ENCODE peak calls at places on chromosomes 4 and X, in six cellular contexts. B is IMR-90, Q is H9, F is mesendoderm, Z is neuronal stem cell, M is H1. X is an unnamed sample.

GRCh38 chrX:47483310-47484268 is 567 bp upstream of the ZNF41 start:
- DNase-seq in B (peak), Q (no peak), F (no peak), M (no peak), Z (no peak), X (peak)

GRCh38 chrX:18755651-18756050 is 48.2 kb downstream of the PPEF1 start:
- DNase-seq in B (no peak), F (no peak), Z (no peak), Q (no peak), M (no peak), X (no peak)

GRCh38 chr4:173237152-173237551 is 68.5 kb downstream of the GALNT7 start:
- DNase-seq in Q (no peak), M (no peak), Z (no peak), B (no peak), F (no peak), X (no peak)

GRCh38 chr4:11416071-11416766 is 12.5 kb downstream of the HS3ST1 start:
- DNase-seq in Z (no peak), F (no peak), M (no peak), B (no peak), Q (no peak), X (no peak)

GRCh38 chr4:151614532-151614931 is 146.3 kb downstream of the GATB start:
- DNase-seq in F (no peak), Q (no peak), M (no peak), B (no peak), Z (no peak), X (no peak)

GRCh38 chrX:45711231-45711630 is 510.6 kb upstream of the DIPK2B start:
- DNase-seq in M (no peak), B (peak), F (no peak), Z (no peak), Q (no peak), X (peak)

GRCh38 chr4:8377103-8378075 is 63.1 kb downstream of the ACOX3 start:
- DNase-seq in Z (no peak), F (no peak), B (no peak), M (no peak), Q (no peak), X (no peak)

GRCh38 chrX:130100180-130100579 is 10.1 kb downstream of the ELF4 start:
- DNase-seq in B (no peak), M (no peak), F (no peak), Z (no peak), Q (no peak), X (no peak)

GRCh38 chr4:10013722-10014121 is 7.6 kb downstream of the SLC2A9 start:
- DNase-seq in F (peak), Z (no peak), Q (peak), M (peak), B (no peak), X (no peak)

GRCh38 chrX:72282302-72282701 is 5.3 kb upstream of the RPS4X start:
- DNase-seq in F (no peak), M (no peak), B (no peak), Z (no peak), Q (no peak), X (no peak)

GRCh38 chrX:27918799-27919198 is 62.5 kb downstream of the DCAF8L1 start:
- DNase-seq in Z (no peak), B (peak), M (no peak), F (peak), Q (no peak), X (peak)

GRCh38 chr4:19381068-19381467 is 870.6 kb upstream of the SLIT2 start:
- DNase-seq in B (peak), Q (no peak), Z (no peak), M (no peak), F (no peak), X (peak)

GRCh38 chr4:15149234-15149841 is 147.1 kb downstream of the CPEB2 start:
- DNase-seq in Q (no peak), M (no peak), B (peak), F (no peak), Z (no peak), X (no peak)

GRCh38 chrX:115147220-115147619 is 42.0 kb upstream of the RBMXL3 start:
- DNase-seq in M (no peak), Z (no peak), B (peak), Q (no peak), F (peak), X (peak)

GRCh38 chr4:101200561-101200960 is 146.8 kb downstream of the PPP3CA start:
- DNase-seq in Z (no peak), M (no peak), B (peak), F (no peak), Q (no peak), X (peak)

GRCh38 chr4:66930216-66930615 is 615.1 kb downstream of the CENPC start:
- DNase-seq in B (no peak), Z (no peak), F (no peak), Q (no peak), M (no peak), X (no peak)

GRCh38 chr4:65552071-65552470 is 118.2 kb downstream of the EPHA5 start:
- DNase-seq in Q (no peak), Z (no peak), B (no peak), F (no peak), M (no peak), X (no peak)

GRCh38 chr4:41044165-41044564 is 170.2 kb downstream of the APBB2 start:
- DNase-seq in Z (no peak), Q (no peak), B (no peak), F (no peak), M (no peak), X (no peak)

GRCh38 chr4:156294577-156294976 is 340.9 kb upstream of the CTSO start:
- DNase-seq in Z (peak), M (no peak), B (peak), F (peak), Q (peak), X (peak)

GRCh38 chr4:3712936-3713335 is 53.2 kb upstream of the ADRA2C start:
- DNase-seq in M (no peak), B (no peak), F (no peak), Q (no peak), Z (no peak), X (no peak)

GRCh38 chrX:39811391-39811790 is 286.4 kb downstream of the BCOR start:
- DNase-seq in F (peak), Z (peak), B (no peak), Q (no peak), M (no peak), X (peak)

GRCh38 chrX:39174761-39175417 is 373.6 kb downstream of the MID1IP1 start:
- DNase-seq in Z (no peak), B (no peak), Q (no peak), M (no peak), F (no peak), X (no peak)

GRCh38 chr4:101067383-101067782 is 279.9 kb downstream of the PPP3CA start:
- DNase-seq in Q (no peak), Z (no peak), B (no peak), F (no peak), M (no peak), X (no peak)

GRCh38 chrX:31445542-31445941 is 373.7 kb upstream of the FTHL17 start:
- DNase-seq in F (no peak), Z (no peak), M (no peak), B (no peak), Q (no peak), X (no peak)

DNA sequence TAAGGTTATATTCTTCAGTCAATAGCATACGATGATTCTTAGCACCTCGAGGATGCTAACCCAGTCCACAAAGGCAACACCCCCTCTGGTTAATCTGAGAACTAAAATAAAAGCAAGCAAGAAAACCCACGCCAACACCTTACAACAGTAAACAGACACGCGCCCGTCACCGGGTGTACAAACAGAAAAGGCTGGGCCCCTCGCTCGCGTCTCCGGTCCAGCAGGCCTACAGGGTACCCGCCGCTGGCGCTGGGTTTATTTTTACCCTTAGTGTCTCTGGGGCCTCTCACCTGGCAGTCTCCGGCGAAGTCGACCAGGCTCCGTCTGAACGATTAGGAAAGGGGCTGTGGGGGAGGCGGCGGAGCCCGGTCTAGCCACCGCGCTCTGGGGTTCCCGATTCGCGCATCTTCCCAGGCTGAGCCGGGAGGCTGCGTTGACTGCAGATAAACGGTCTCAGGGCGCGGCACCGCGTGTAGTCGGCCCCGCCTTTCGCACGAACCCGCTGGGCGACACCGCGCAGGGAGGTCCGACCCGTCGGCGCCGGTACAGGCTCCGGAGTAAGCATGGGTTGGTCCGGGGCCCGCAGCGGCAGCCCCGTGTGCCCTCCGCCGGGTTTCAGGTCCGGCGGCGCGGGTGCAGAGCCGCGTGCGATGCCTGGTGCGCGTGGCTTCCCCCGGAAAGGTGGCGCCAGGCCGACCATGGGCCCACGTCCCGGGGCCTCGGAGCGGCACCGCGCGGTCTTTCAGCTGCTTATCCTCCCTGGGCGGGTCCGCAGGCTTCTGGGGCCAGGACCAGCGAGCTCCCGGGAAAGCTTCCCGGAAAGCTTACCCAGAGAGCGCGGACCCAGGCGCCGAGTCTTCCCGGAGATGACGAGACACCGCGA is at the start of gene SLC9B2:
- DNase-seq in F (peak), Z (peak), Q (peak), B (peak), M (peak), X (peak)
- H4K8ac ChIP-seq in F (peak), Z (no peak), Q (no peak), B (peak), M (peak), X (peak)

GRCh38 chrX:63436865-63437264 is 85.7 kb upstream of the SPIN4 start:
- DNase-seq in M (no peak), Z (no peak), B (no peak), F (no peak), Q (no peak), X (no peak)
- H2BK15ac ChIP-seq in M (no peak), Z (no peak), B (no peak), F (no peak), Q (no peak), X (no peak)

GRCh38 chr4:182017038-182017437 is 226.2 kb upstream of the TENM3 start:
- DNase-seq in M (no peak), B (no peak), Q (no peak), Z (no peak), F (no peak), X (no peak)
- H2AK5ac ChIP-seq in M (no peak), B (no peak), Q (no peak), Z (no peak), F (no peak), X (no peak)

DNA sequence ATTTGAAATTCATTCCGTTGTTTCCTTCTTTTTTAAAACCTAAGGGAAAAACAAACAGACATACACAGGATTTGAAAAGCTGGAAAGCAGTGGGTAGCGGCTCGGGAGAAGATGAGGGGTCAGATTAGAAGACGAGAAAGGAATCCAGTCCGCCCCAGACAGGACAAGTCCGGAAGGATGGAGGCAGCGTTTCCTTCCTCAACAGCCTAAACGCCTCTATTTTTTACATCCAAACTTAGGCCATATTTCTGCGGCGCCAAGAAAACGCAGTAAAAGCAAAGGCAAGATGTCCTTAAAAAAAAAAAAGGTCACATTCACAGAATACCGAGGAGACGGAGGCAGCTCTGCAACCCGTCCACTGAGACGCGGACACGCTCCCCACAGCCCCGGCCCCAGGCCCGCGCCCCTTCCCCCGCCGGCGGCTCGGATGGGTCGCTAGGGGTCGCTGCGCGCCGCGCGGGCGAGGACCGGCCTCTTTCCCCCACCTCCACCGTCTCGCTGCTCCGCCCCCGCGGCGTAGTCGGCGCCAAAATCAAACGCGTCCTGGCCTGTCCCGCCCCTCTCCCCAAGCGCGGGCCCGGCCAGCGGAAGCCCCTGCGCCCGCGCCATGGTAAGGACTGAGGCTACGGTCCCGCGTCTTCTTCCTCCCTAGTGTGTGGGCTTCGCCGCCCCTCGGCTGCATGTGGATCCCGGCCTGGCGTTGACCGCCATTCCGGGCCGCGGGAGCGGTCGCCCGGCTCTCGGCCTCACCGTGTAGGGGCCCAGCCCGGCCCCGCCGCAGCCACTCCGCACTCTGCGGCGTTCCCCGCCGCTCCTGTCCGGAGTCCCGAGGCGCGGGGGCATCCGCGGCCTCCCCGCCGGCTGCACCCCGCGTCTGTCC is at the start of gene MND1:
- DNase-seq in B (peak), Z (peak), M (peak), F (peak), Q (peak), X (peak)
- H4K8ac ChIP-seq in B (peak), Z (no peak), M (peak), F (peak), Q (no peak), X (peak)

DNA sequence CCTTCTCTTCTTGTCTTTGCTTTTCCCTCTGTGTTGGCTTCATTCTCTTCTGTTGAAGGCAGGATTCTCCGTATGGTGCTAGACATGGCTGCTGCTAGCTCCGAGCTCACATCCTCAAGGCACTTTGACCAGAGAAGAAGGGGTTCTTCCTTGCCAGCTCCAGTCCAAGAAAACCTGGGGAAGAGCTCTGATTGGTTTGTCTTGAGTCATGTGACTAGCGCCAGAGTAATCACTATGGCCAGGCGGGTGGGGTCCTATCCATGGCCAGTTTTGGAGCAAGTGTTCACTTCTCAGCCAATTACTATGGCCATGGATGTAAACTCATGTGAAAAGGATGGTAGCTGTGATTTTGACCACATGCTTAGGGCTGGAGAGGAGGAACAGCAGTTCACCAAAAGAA is 74.2 kb downstream of the CT47B1 start:
- DNase-seq in Z (no peak), F (no peak), Q (no peak), M (no peak), B (no peak), X (no peak)
- H2BK15ac ChIP-seq in Z (no peak), F (no peak), Q (no peak), M (no peak), B (no peak), X (no peak)

DNA sequence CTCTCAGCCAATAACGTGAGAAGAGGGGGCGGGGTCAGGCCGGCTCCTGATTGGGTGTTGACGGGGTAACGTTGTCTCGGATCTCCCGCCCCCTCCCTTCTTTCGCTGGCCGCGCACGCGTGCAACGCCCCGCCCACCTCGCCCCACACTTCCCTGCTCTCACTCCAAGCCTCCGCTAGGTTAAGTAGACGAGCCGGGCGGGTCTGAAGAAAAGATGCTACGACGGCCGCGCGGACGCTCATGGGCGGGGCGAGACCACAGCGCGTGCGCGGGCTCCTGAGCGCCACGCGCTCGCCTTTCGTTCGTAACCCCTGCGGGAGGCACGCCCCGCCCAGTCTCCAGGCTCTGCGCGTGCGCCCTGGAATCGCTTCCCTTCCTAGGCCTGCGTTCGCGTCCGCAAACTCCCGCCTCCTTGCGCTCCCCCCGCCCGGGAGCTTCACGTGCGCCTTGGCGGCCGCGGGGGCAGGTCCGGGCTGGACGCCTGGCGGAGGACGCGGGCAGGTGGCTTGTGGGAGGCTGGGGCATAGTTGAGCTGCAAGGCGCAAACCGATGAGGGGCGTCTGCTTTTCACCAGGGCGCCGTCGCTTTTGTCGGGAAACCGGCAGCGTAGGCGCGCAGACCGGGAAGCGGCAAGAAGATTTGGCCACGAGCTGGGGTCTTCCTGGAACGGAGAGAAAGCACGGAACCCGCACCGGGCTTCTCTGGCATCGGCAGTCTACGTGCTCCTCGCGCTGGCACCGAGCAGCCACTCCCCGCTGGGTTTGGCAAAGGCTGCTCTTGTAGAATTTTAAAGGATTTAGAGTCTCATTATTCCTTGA is 467 bp upstream of the PGRMC2 start:
- DNase-seq in Q (peak), B (peak), F (peak), Z (peak), M (peak), X (peak)
- H2AK5ac ChIP-seq in Q (no peak), B (peak), F (no peak), Z (no peak), M (no peak), X (peak)

DNA sequence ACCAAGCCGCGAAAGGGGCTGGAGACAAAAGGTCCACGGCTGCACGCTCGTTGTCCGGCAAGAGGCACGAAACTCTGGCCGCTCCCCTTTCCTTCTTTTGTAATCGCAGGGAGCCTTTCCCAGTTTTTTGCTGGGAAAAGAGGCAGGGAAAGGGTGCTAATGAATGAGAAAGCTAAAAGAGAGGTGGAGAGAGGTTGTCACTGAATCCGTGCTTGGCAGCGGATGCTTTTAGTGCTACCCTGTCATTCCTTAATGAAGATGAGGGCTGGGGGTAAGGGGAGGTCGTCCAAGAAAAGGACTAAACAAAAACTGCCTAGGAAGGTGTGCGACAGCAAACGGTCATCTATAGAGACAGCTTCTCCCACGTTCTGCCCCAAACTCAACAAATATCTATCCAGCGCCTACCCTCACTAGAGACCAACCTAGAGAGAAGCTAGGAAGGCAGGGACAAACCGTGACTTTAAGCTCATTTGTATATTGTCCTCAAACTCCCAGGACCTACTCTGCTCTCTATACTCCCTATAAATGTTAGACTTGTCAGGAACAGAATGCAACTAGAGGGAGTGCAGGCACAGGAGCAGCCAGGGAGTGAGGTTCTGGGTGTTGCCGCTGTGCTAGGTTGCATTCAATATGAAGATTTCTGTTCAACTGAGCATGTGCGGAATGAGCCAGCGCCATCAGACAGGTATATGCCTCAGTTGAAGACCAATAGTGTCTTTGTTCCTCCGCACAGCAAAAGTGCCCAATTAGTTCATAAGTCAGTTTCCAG is 755 bp upstream of the CASK start:
- DNase-seq in Q (peak), Z (no peak), B (peak), M (no peak), F (peak), X (peak)
- H4K8ac ChIP-seq in Q (no peak), Z (no peak), B (peak), M (no peak), F (no peak), X (no peak)

GRCh38 chr4:34733185-34733916 is 1511.0 kb downstream of the ARAP2 start:
- DNase-seq in B (no peak), Q (no peak), F (peak), M (no peak), Z (no peak), X (no peak)
- H2BK15ac ChIP-seq in B (no peak), Q (no peak), F (no peak), M (no peak), Z (no peak), X (no peak)

DNA sequence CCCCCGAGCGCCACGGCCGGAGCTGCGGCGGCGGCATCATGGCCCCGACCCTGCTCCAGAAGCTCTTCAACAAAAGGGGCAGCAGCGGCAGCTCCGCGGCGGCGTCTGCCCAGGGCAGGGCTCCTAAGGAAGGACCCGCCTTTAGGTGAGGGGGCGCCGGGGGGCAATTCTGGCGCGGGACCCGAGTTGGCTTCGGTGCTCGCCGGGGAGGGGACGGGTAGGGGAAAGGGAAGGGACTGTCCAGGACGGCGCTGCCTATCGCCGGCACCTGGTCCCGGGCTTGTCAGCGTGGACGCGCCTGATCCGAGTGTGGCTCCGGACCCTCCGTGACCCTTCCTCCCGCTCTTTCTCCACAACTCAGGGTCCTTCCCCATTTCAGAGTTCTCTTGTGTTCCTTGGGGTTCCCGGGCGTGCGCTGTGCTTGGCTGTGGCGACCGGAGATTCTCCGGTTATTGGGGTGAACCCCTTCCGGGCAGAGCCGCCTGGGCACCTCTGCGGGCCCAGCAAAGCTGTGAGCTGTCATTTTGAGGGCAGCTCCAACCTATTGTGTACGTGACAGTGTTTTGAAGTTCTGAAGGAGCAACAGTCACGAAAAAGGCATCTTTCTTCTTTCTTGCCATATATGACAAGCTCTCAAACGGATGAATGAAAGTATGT is 477 bp downstream of the FNIP2 start:
- DNase-seq in Q (peak), B (no peak), F (peak), Z (no peak), M (peak), X (peak)
- H2AK5ac ChIP-seq in Q (no peak), B (peak), F (no peak), Z (no peak), M (no peak), X (no peak)

X was measured in mesenchymal stem cell.